ENCODE peak calls at places on chromosomes 7 and 10, in nine cellular contexts. D is ovary, M is H54, O is GM12891, P is A549, A is IMR-90, J is HCT116, Z is prostate gland, Y is GM12892. E is an unnamed sample.

GRCh38 chr7:74039337-74039736 is 11.4 kb downstream of the ELN start:
- DNase-seq in A (no peak), J (no peak), O (no peak), M (no peak), Z (peak), D (no peak), P (no peak), Y (no peak), E (no peak)

GRCh38 chr7:77831481-77831880 is 32.9 kb downstream of the PHTF2 start:
- DNase-seq in D (no peak), Y (no peak), J (no peak), P (no peak), A (no peak), M (no peak), Z (no peak), O (no peak), E (no peak)

GRCh38 chr7:142033154-142033553 is 37.5 kb downstream of the MGAM start:
- DNase-seq in Y (no peak), D (no peak), J (no peak), A (no peak), M (no peak), Z (no peak), O (no peak), P (no peak), E (no peak)

GRCh38 chr7:108805808-108806397 is 236.2 kb downstream of the DNAJB9 start:
- DNase-seq in M (peak), P (peak), Y (no peak), Z (no peak), O (no peak), J (peak), A (peak), D (no peak), E (no peak)

GRCh38 chr7:36127075-36127740 is 25.8 kb upstream of the EEPD1 start:
- DNase-seq in Z (no peak), D (no peak), Y (no peak), A (peak), O (no peak), J (no peak), P (no peak), M (no peak), E (no peak)

GRCh38 chr10:101090597-101090996 is 28.8 kb downstream of the KAZALD1 start:
- DNase-seq in Y (no peak), D (no peak), A (no peak), Z (no peak), O (no peak), P (no peak), J (no peak), M (no peak), E (no peak)

GRCh38 chr7:139680676-139681462 is 96.9 kb downstream of the HIPK2 start:
- DNase-seq in Z (no peak), D (no peak), J (peak), M (peak), A (peak), P (peak), Y (no peak), O (no peak), E (no peak)

GRCh38 chr7:138875794-138876193 is 77.8 kb upstream of the ATP6V0A4 start:
- DNase-seq in A (peak), D (no peak), M (peak), J (no peak), Z (no peak), Y (no peak), O (no peak), P (no peak), E (no peak)

GRCh38 chr7:74360008-74360407 is 70.8 kb downstream of the CLIP2 start:
- DNase-seq in J (no peak), Z (no peak), M (no peak), P (no peak), O (no peak), Y (no peak), A (no peak), D (no peak), E (no peak)

GRCh38 chr7:17910377-17910776 is 29.9 kb downstream of the SNX13 start:
- DNase-seq in O (no peak), A (no peak), Z (no peak), Y (no peak), J (no peak), P (no peak), D (no peak), M (no peak), E (no peak)

GRCh38 chr10:71939861-71940474 is 24.2 kb upstream of the CHST3 start:
- DNase-seq in Z (no peak), P (no peak), Y (no peak), A (no peak), D (no peak), J (no peak), M (no peak), O (no peak), E (no peak)

GRCh38 chr7:101575731-101576130 is 53.4 kb downstream of the MYL10 start:
- DNase-seq in M (no peak), Z (no peak), P (no peak), A (no peak), O (no peak), J (no peak), D (no peak), Y (no peak), E (no peak)

GRCh38 chr7:54663603-54664234 is 95.3 kb downstream of the SEC61G start:
- DNase-seq in A (no peak), Y (no peak), Z (no peak), D (no peak), M (no peak), J (no peak), O (no peak), P (no peak), E (no peak)

GRCh38 chr7:84675633-84676034 is 481.0 kb upstream of the SEMA3A start:
- DNase-seq in D (no peak), J (no peak), Y (no peak), M (no peak), P (no peak), A (no peak), Z (no peak), O (no peak), E (no peak)

GRCh38 chr10:96831867-96832720 is at the start of gene LCOR:
- DNase-seq in J (peak), O (peak), Y (peak), Z (peak), M (peak), A (peak), D (peak), P (peak), E (peak)

GRCh38 chr7:142671506-142671905 is 77.8 kb upstream of the PRSS1 start:
- DNase-seq in O (no peak), A (no peak), Y (no peak), Z (no peak), M (no peak), J (no peak), P (no peak), D (no peak), E (no peak)

GRCh38 chr10:28754930-28755718 is 77.8 kb downstream of the BAMBI start:
- DNase-seq in M (no peak), Z (no peak), D (no peak), P (peak), Y (no peak), J (no peak), A (peak), O (no peak), E (no peak)

GRCh38 chr10:45211576-45211975 is 103.8 kb downstream of the OR13A1 start:
- DNase-seq in J (no peak), Z (no peak), O (no peak), P (no peak), Y (no peak), A (no peak), M (no peak), D (no peak), E (no peak)

GRCh38 chr10:45204954-45205775 is 110.2 kb downstream of the OR13A1 start:
- DNase-seq in P (no peak), J (no peak), Y (no peak), A (no peak), M (no peak), Z (no peak), O (no peak), D (no peak), E (no peak)

DNA sequence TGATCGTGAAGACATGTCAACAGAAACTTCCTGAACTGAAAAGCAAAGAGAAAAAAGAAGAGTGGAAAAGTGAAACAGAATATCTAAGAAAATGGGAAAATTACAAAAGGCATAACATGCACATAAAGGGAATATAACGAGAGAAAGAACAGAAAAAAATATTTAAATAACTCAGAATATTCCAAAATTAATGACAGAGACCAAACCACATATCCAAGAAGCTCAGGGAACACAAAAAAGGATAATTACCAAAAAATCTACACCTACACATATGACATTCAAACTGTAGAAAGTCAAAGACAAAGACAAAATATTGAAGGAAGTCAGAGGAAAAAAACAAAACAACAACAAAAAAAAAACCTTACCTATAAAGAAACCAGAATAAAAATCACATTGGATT is 105.5 kb downstream of the OR13A1 start:
- DNase-seq in P (no peak), J (no peak), Y (no peak), Z (no peak), A (no peak), M (no peak), D (no peak), O (no peak), E (no peak)
- TF ChIP-seq POLR2A in P (no peak), J (no peak), Y (no peak), Z (no peak), A (no peak), M (no peak), D (no peak), O (no peak), E (no peak)

GRCh38 chr10:132335189-132336063 is 3.4 kb downstream of the LRRC27 start:
- DNase-seq in J (no peak), A (no peak), Z (no peak), D (no peak), Y (no peak), P (peak), O (no peak), M (no peak), E (no peak)
- TF ChIP-seq POLR2A in J (no peak), A (no peak), Z (no peak), D (no peak), Y (no peak), P (no peak), O (peak), M (no peak), E (no peak)

GRCh38 chr7:81284576-81284975 is 365.7 kb upstream of the SEMA3C start:
- DNase-seq in A (peak), Y (no peak), Z (no peak), M (peak), J (peak), O (no peak), D (no peak), P (no peak), E (no peak)

GRCh38 chr7:81280531-81280930 is 361.7 kb upstream of the SEMA3C start:
- DNase-seq in M (no peak), O (no peak), J (no peak), D (no peak), Y (no peak), Z (no peak), A (no peak), P (no peak), E (no peak)

GRCh38 chr7:81285142-81285871 is 366.5 kb upstream of the SEMA3C start:
- DNase-seq in J (peak), A (peak), Z (no peak), M (no peak), P (no peak), D (no peak), Y (no peak), O (no peak), E (no peak)
- TF ChIP-seq POLR2A in J (no peak), A (no peak), Z (no peak), M (no peak), P (no peak), D (no peak), Y (no peak), O (no peak), E (no peak)

GRCh38 chr10:74032900-74033655 is 35.2 kb downstream of the VCL start:
- DNase-seq in P (no peak), A (no peak), Z (no peak), J (no peak), D (no peak), O (no peak), Y (no peak), M (no peak), E (no peak)
- TF ChIP-seq POLR2A in P (no peak), A (no peak), Z (no peak), J (no peak), D (no peak), O (no peak), Y (no peak), M (no peak), E (no peak)